ENCODE peak calls at places on chromosome 15, in nine cellular contexts. T is astrocyte of the spinal cord; E is stimulated activated CD4-positive, alpha-beta T cell treated with anti-CD3 and anti-CD28 coated beads, Interleukin-1b, Interleukin-23, amount 100 ng/mL, for 24 hours; Y is non-pigmented ciliary epithelial cell; C is ascending aorta; N is mesothelial cell of epicardium; R is brain pericyte; I is A549; V is activated CD8-positive, alpha-beta T cell treated with anti-CD3 and anti-CD28 coated beads for 36 hours. Z is an unnamed sample.

GRCh38 chr15:99251436-99251821 is at the start of gene LRRC28:
- DNase-seq in T (no peak), E (no peak), Y (no peak), C (no peak), N (no peak), R (no peak), I (no peak), V (no peak), Z (no peak)

GRCh38 chr15:29925227-29926082 is 103.2 kb upstream of the TJP1 start:
- DNase-seq in T (peak), E (peak), Y (no peak), C (no peak), N (peak), R (peak), I (peak), V (peak), Z (peak)

GRCh38 chr15:84638103-84638502 is 16.0 kb downstream of the WDR73 start:
- DNase-seq in T (no peak), E (no peak), Y (no peak), C (no peak), N (no peak), R (no peak), I (peak), V (no peak), Z (no peak)

GRCh38 chr15:64571857-64572291 is 111.5 kb downstream of the ZNF609 start:
- DNase-seq in T (no peak), E (no peak), Y (no peak), C (no peak), N (no peak), R (no peak), I (no peak), V (no peak), Z (peak)

GRCh38 chr15:29132786-29133185 is 136.8 kb downstream of the NSMCE3 start:
- DNase-seq in T (no peak), E (no peak), Y (no peak), C (no peak), N (no peak), R (no peak), I (no peak), V (no peak), Z (no peak)

GRCh38 chr15:38672814-38673292 is 108.2 kb upstream of the RASGRP1 start:
- DNase-seq in T (no peak), E (no peak), Y (no peak), C (no peak), N (no peak), R (no peak), I (peak), V (peak), Z (no peak)

GRCh38 chr15:67030036-67030762 is 35.2 kb upstream of the SMAD3 start:
- DNase-seq in T (no peak), E (no peak), Y (no peak), C (no peak), N (no peak), R (no peak), I (no peak), V (no peak), Z (no peak)

GRCh38 chr15:26738996-26739395 is 33.9 kb downstream of the GABRB3 start:
- DNase-seq in T (no peak), E (no peak), Y (no peak), C (no peak), N (no peak), R (no peak), I (no peak), V (no peak), Z (no peak)

GRCh38 chr15:60358935-60359672 is 38.7 kb downstream of the ANXA2 start:
- DNase-seq in T (peak), E (no peak), Y (no peak), C (no peak), N (no peak), R (no peak), I (peak), V (no peak), Z (no peak)

GRCh38 chr15:81573098-81573746 is 199.2 kb upstream of the TMC3 start:
- DNase-seq in T (no peak), E (no peak), Y (no peak), C (no peak), N (no peak), R (no peak), I (no peak), V (no peak), Z (no peak)

GRCh38 chr15:26083457-26084350 is 220.6 kb upstream of the ATP10A start:
- DNase-seq in T (no peak), E (no peak), Y (no peak), C (no peak), N (no peak), R (no peak), I (no peak), V (no peak), Z (no peak)

GRCh38 chr15:81108427-81108826 is 25.6 kb upstream of the CFAP161 start:
- DNase-seq in T (no peak), E (no peak), Y (no peak), C (no peak), N (no peak), R (no peak), I (peak), V (peak), Z (no peak)

Z was measured in AML-193.